ENCODE peak calls at places on chromosomes 7 and 10, in seven cellular contexts. One of them, this sample, is unnamed.

GRCh38 chr10:21496285-21497176 is 29.0 kb downstream of the SKIDA1 start:
- DNase-seq in neuronal stem cell: no peak
- DNase-seq in iPS DF 6.9: no peak
- DNase-seq in stomach: peak
- DNase-seq in A549: peak
- DNase-seq in brain microvascular endothelial cell: no peak
- DNase-seq in fibroblast of lung: peak
- DNase-seq in this sample: peak

GRCh38 chr10:69005704-69006103 is 17.1 kb downstream of the KIFBP start:
- DNase-seq in neuronal stem cell: no peak
- DNase-seq in iPS DF 6.9: no peak
- DNase-seq in stomach: no peak
- DNase-seq in A549: no peak
- DNase-seq in brain microvascular endothelial cell: no peak
- DNase-seq in fibroblast of lung: no peak
- DNase-seq in this sample: no peak

GRCh38 chr7:47600199-47601118 is 18.5 kb upstream of the TNS3 start:
- DNase-seq in neuronal stem cell: no peak
- DNase-seq in iPS DF 6.9: no peak
- DNase-seq in stomach: peak
- DNase-seq in A549: no peak
- DNase-seq in brain microvascular endothelial cell: peak
- DNase-seq in fibroblast of lung: peak
- DNase-seq in this sample: peak

GRCh38 chr7:141071260-141071854 is 2.5 kb upstream of the TMEM178B start:
- DNase-seq in neuronal stem cell: peak
- DNase-seq in iPS DF 6.9: peak
- DNase-seq in stomach: no peak
- DNase-seq in A549: peak
- DNase-seq in brain microvascular endothelial cell: no peak
- DNase-seq in fibroblast of lung: no peak
- DNase-seq in this sample: peak

GRCh38 chr10:124095096-124095495 is 1.7 kb upstream of the CHST15 start:
- DNase-seq in neuronal stem cell: no peak
- DNase-seq in iPS DF 6.9: no peak
- DNase-seq in stomach: no peak
- DNase-seq in A549: no peak
- DNase-seq in brain microvascular endothelial cell: no peak
- DNase-seq in fibroblast of lung: no peak
- DNase-seq in this sample: peak

GRCh38 chr7:117979954-117980497 is 106.8 kb upstream of the CTTNBP2 start:
- DNase-seq in neuronal stem cell: no peak
- DNase-seq in iPS DF 6.9: no peak
- DNase-seq in stomach: no peak
- DNase-seq in A549: no peak
- DNase-seq in brain microvascular endothelial cell: no peak
- DNase-seq in fibroblast of lung: no peak
- DNase-seq in this sample: no peak

GRCh38 chr10:22875584-22875983 is 52.3 kb upstream of the ARMC3 start:
- DNase-seq in neuronal stem cell: no peak
- DNase-seq in iPS DF 6.9: no peak
- DNase-seq in stomach: no peak
- DNase-seq in A549: no peak
- DNase-seq in brain microvascular endothelial cell: no peak
- DNase-seq in fibroblast of lung: no peak
- DNase-seq in this sample: no peak

GRCh38 chr7:77271766-77272165 is 72.1 kb upstream of the FGL2 start:
- DNase-seq in neuronal stem cell: no peak
- DNase-seq in iPS DF 6.9: no peak
- DNase-seq in stomach: no peak
- DNase-seq in A549: no peak
- DNase-seq in brain microvascular endothelial cell: no peak
- DNase-seq in fibroblast of lung: no peak
- DNase-seq in this sample: no peak

GRCh38 chr7:122303971-122304603 is 463 bp downstream of the FEZF1 start:
- DNase-seq in neuronal stem cell: no peak
- DNase-seq in iPS DF 6.9: no peak
- DNase-seq in stomach: no peak
- DNase-seq in A549: no peak
- DNase-seq in brain microvascular endothelial cell: no peak
- DNase-seq in fibroblast of lung: no peak
- DNase-seq in this sample: peak

GRCh38 chr7:66261941-66262340 is 56.8 kb downstream of the TPST1 start:
- DNase-seq in neuronal stem cell: no peak
- DNase-seq in iPS DF 6.9: no peak
- DNase-seq in stomach: no peak
- DNase-seq in A549: no peak
- DNase-seq in brain microvascular endothelial cell: no peak
- DNase-seq in fibroblast of lung: no peak
- DNase-seq in this sample: no peak

DNA sequence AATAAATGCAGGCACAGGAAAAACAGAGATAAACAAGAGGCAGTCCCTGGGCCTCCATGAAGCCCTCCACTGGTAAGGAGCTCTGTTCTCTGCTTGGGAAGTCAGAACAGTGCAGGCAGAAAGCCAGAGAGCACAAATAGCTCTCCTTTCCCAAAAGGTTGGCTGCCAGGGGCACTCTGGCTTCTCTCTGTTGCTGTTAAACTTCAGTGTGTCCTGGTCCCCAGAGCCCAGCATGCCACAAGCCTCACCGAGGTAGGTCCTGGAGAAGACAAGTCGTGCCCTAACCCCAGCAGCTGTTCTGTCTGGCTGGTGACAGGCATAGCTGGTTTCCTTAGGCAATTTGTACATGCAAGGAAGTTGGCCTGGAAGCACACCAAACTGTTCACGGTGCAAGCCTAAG is 17.3 kb downstream of the SLC16A12 start:
- DNase-seq in neuronal stem cell: no peak
- DNase-seq in iPS DF 6.9: no peak
- DNase-seq in stomach: no peak
- DNase-seq in A549: no peak
- DNase-seq in brain microvascular endothelial cell: no peak
- DNase-seq in fibroblast of lung: peak
- DNase-seq in this sample: no peak
- H3K27ac ChIP-seq in neuronal stem cell: no peak
- H3K27ac ChIP-seq in iPS DF 6.9: no peak
- H3K27ac ChIP-seq in stomach: no peak
- H3K27ac ChIP-seq in A549: no peak
- H3K27ac ChIP-seq in brain microvascular endothelial cell: peak
- H3K27ac ChIP-seq in fibroblast of lung: no peak
- H3K27ac ChIP-seq in this sample: peak

GRCh38 chr7:120991133-120991532 is 2.6 kb downstream of the CPED1 start:
- DNase-seq in neuronal stem cell: no peak
- DNase-seq in iPS DF 6.9: no peak
- DNase-seq in stomach: no peak
- DNase-seq in A549: no peak
- DNase-seq in brain microvascular endothelial cell: no peak
- DNase-seq in fibroblast of lung: no peak
- DNase-seq in this sample: no peak
- H3K4me3 ChIP-seq in neuronal stem cell: no peak
- H3K4me3 ChIP-seq in iPS DF 6.9: no peak
- H3K4me3 ChIP-seq in stomach: peak
- H3K4me3 ChIP-seq in A549: no peak
- H3K4me3 ChIP-seq in brain microvascular endothelial cell: peak
- H3K4me3 ChIP-seq in fibroblast of lung: peak
- H3K4me3 ChIP-seq in this sample: peak

GRCh38 chr10:24931236-24931635 is 21.2 kb downstream of the PRTFDC1 start:
- DNase-seq in neuronal stem cell: no peak
- DNase-seq in iPS DF 6.9: no peak
- DNase-seq in stomach: no peak
- DNase-seq in A549: no peak
- DNase-seq in brain microvascular endothelial cell: no peak
- DNase-seq in fibroblast of lung: no peak
- DNase-seq in this sample: no peak
- H3K27ac ChIP-seq in neuronal stem cell: no peak
- H3K27ac ChIP-seq in iPS DF 6.9: no peak
- H3K27ac ChIP-seq in stomach: no peak
- H3K27ac ChIP-seq in A549: no peak
- H3K27ac ChIP-seq in brain microvascular endothelial cell: no peak
- H3K27ac ChIP-seq in fibroblast of lung: no peak
- H3K27ac ChIP-seq in this sample: no peak

DNA sequence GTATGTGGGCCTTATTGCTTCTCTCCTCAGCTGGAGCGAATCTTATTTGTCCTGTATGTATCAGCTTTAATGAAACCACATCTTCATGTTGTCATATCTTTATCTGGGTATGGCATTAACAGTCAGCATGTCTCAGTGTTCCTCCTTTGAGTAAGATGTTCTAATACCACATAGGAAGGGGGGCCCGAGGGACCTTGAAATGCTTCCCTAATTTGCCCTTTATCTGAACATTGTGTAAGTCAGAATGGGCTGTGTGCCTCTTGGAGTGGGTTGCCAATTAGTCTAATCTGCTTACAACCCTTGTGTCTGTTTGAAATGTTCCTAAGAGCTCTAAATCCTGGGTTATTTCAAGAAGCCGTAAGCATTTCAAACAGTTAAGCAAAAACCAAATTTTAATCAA is 623.8 kb downstream of the SUGCT start:
- DNase-seq in neuronal stem cell: no peak
- DNase-seq in iPS DF 6.9: no peak
- DNase-seq in stomach: no peak
- DNase-seq in A549: no peak
- DNase-seq in brain microvascular endothelial cell: no peak
- DNase-seq in fibroblast of lung: no peak
- DNase-seq in this sample: no peak
- H3K4me3 ChIP-seq in neuronal stem cell: no peak
- H3K4me3 ChIP-seq in iPS DF 6.9: no peak
- H3K4me3 ChIP-seq in stomach: no peak
- H3K4me3 ChIP-seq in A549: no peak
- H3K4me3 ChIP-seq in brain microvascular endothelial cell: no peak
- H3K4me3 ChIP-seq in fibroblast of lung: no peak
- H3K4me3 ChIP-seq in this sample: no peak

GRCh38 chr7:7820939-7821338 is 102.5 kb upstream of the RPA3 start:
- DNase-seq in neuronal stem cell: no peak
- DNase-seq in iPS DF 6.9: no peak
- DNase-seq in stomach: no peak
- DNase-seq in A549: no peak
- DNase-seq in brain microvascular endothelial cell: no peak
- DNase-seq in fibroblast of lung: no peak
- DNase-seq in this sample: no peak
- H3K27ac ChIP-seq in neuronal stem cell: peak
- H3K27ac ChIP-seq in iPS DF 6.9: no peak
- H3K27ac ChIP-seq in stomach: no peak
- H3K27ac ChIP-seq in A549: no peak
- H3K27ac ChIP-seq in brain microvascular endothelial cell: no peak
- H3K27ac ChIP-seq in fibroblast of lung: no peak
- H3K27ac ChIP-seq in this sample: no peak

GRCh38 chr7:155298834-155299538 is 1.3 kb downstream of the INSIG1 start:
- DNase-seq in neuronal stem cell: peak
- DNase-seq in iPS DF 6.9: peak
- DNase-seq in stomach: peak
- DNase-seq in A549: peak
- DNase-seq in brain microvascular endothelial cell: peak
- DNase-seq in fibroblast of lung: peak
- DNase-seq in this sample: peak

GRCh38 chr7:155298288-155298833 is 683 bp downstream of the INSIG1 start:
- DNase-seq in neuronal stem cell: no peak
- DNase-seq in iPS DF 6.9: no peak
- DNase-seq in stomach: no peak
- DNase-seq in A549: no peak
- DNase-seq in brain microvascular endothelial cell: no peak
- DNase-seq in fibroblast of lung: no peak
- DNase-seq in this sample: no peak

GRCh38 chr7:155303039-155303593 is 5.4 kb downstream of the INSIG1 start:
- DNase-seq in neuronal stem cell: no peak
- DNase-seq in iPS DF 6.9: no peak
- DNase-seq in stomach: no peak
- DNase-seq in A549: no peak
- DNase-seq in brain microvascular endothelial cell: no peak
- DNase-seq in fibroblast of lung: no peak
- DNase-seq in this sample: peak

GRCh38 chr7:155299539-155300202 is 2.0 kb downstream of the INSIG1 start:
- DNase-seq in neuronal stem cell: no peak
- DNase-seq in iPS DF 6.9: no peak
- DNase-seq in stomach: no peak
- DNase-seq in A549: no peak
- DNase-seq in brain microvascular endothelial cell: no peak
- DNase-seq in fibroblast of lung: no peak
- DNase-seq in this sample: peak

DNA sequence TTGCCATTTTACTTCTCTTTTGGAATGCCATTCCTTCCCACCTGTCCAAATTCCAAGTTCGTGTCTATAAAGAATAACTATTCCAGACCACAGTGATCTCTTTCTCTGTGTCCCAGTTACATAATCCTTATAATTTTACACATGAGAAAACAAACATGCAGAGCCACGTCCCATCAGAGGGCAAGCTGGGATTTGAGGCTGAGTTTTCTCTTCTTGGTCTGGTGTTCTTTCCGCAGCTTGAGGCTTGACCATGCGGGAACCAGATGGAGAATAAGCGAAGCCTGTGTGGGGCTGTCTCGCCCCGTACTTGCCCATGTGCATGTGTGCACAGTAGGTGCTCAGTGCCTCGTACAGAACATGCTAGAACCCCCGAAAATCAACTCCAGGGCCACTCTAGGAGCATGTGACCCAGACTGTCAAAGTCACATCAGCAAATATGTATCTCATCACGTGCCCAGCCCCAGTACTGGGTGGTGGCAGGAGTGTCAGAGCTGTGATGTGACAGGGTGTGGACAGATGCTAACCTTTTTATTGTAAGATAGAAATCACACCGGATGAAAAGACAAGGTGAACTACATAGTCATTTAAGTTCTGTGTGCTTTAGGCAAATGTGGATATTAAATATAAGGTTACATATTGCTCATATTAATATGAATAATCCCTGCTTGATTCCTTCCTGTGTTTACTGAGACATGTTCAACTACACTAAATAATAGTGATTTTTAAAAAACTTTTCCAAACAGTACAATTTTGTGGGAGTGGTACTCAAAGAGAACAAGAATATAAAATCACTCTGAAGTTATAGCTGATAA is 3.2 kb downstream of the INSIG1 start:
- DNase-seq in neuronal stem cell: no peak
- DNase-seq in iPS DF 6.9: no peak
- DNase-seq in stomach: no peak
- DNase-seq in A549: no peak
- DNase-seq in brain microvascular endothelial cell: no peak
- DNase-seq in fibroblast of lung: no peak
- DNase-seq in this sample: peak
- H3K4me3 ChIP-seq in neuronal stem cell: peak
- H3K4me3 ChIP-seq in iPS DF 6.9: no peak
- H3K4me3 ChIP-seq in stomach: peak
- H3K4me3 ChIP-seq in A549: no peak
- H3K4me3 ChIP-seq in brain microvascular endothelial cell: peak
- H3K4me3 ChIP-seq in fibroblast of lung: peak
- H3K4me3 ChIP-seq in this sample: peak

DNA sequence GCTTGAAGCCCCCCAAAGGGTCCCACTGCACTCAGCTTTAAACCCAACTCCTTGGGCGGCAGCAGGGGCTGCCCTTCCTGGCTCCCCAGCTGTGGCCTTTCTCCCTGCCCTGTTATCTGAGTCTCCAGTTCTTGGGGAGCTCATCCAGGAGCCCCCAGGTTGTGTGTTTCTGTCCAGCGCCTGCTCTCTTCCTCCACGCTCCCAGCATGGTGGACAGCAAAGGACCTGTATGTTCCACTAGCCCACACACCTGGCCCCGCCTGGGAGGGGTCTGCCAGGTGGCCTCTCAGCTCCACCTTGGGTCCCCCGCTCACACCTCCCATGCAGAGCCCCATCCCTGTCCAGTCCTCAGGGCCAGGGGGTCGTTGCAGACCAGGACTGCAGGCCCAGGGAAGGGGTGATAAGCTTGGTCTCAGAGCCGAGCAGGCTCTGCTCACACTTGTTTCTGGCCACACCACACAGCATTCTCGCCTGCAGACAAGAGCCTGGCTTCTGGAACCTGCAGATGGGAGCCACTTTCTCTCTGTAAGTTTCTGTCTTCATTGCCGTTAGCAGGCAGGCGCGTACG is 104.8 kb downstream of the CYTH3 start:
- DNase-seq in neuronal stem cell: no peak
- DNase-seq in iPS DF 6.9: no peak
- DNase-seq in stomach: no peak
- DNase-seq in A549: no peak
- DNase-seq in brain microvascular endothelial cell: no peak
- DNase-seq in fibroblast of lung: no peak
- DNase-seq in this sample: no peak
- H3K27ac ChIP-seq in neuronal stem cell: no peak
- H3K27ac ChIP-seq in iPS DF 6.9: no peak
- H3K27ac ChIP-seq in stomach: no peak
- H3K27ac ChIP-seq in A549: no peak
- H3K27ac ChIP-seq in brain microvascular endothelial cell: no peak
- H3K27ac ChIP-seq in fibroblast of lung: no peak
- H3K27ac ChIP-seq in this sample: no peak